ENCODE peak calls at places on chromosomes 11 and 22, in seven cellular contexts. F is A549, C is sigmoid colon, B is NB4, E is ovary, T is Peyer's patch, K is heart left ventricle. M is an unnamed sample.

GRCh38 chr11:118241191-118242098 is 10.7 kb downstream of the MPZL3 start:
- DNase-seq in E (no peak), K (no peak), B (peak), C (no peak), T (no peak), F (no peak), M (peak)

GRCh38 chr11:134052988-134053945 is 15.6 kb upstream of the JAM3 start:
- DNase-seq in E (no peak), C (no peak), B (no peak), T (no peak), F (no peak), K (no peak), M (no peak)

GRCh38 chr11:64759722-64760719 is at the start of gene PYGM:
- DNase-seq in T (peak), K (peak), C (peak), B (peak), F (no peak), E (peak), M (peak)

GRCh38 chr11:20966489-20966888 is 297.1 kb downstream of the NELL1 start:
- DNase-seq in T (no peak), F (no peak), E (no peak), K (no peak), B (no peak), C (no peak), M (no peak)

GRCh38 chr11:19283998-19284397 is 43.3 kb upstream of the E2F8 start:
- DNase-seq in K (no peak), C (no peak), B (peak), F (no peak), T (no peak), E (no peak), M (no peak)

GRCh38 chr11:94067010-94067409 is 45.9 kb downstream of the HEPHL1 start:
- DNase-seq in B (no peak), F (no peak), E (no peak), K (no peak), C (no peak), T (no peak), M (no peak)

GRCh38 chr22:17103351-17103750 is 17.8 kb downstream of the TMEM121B start:
- DNase-seq in C (peak), T (peak), K (no peak), E (no peak), B (peak), F (no peak), M (no peak)

GRCh38 chr11:108705061-108705460 is 40.2 kb downstream of the DDX10 start:
- DNase-seq in T (no peak), B (no peak), F (no peak), K (no peak), C (no peak), E (no peak), M (no peak)

GRCh38 chr11:9001736-9002135 is 2.1 kb downstream of the NRIP3 start:
- DNase-seq in C (no peak), E (no peak), B (peak), T (no peak), K (no peak), F (no peak), M (no peak)

GRCh38 chr11:75270896-75271415 is 30.4 kb downstream of the TPBGL start:
- DNase-seq in C (peak), T (no peak), B (peak), K (no peak), F (peak), E (no peak), M (no peak)

GRCh38 chr11:73980001-73980960 is 2.4 kb downstream of the UCP2 start:
- DNase-seq in E (no peak), T (peak), C (peak), K (peak), B (peak), F (no peak), M (peak)

GRCh38 chr11:4677948-4678347 is 19.7 kb downstream of the OR51E2 start:
- DNase-seq in T (no peak), K (no peak), F (no peak), B (no peak), E (no peak), C (no peak), M (no peak)

GRCh38 chr22:42296381-42296853 is 26.0 kb upstream of the TCF20 start:
- DNase-seq in E (peak), C (peak), B (no peak), T (no peak), F (no peak), K (peak), M (no peak)

GRCh38 chr11:30481385-30481784 is 104.8 kb downstream of the MPPED2 start:
- DNase-seq in E (no peak), T (no peak), C (no peak), B (no peak), F (no peak), K (no peak), M (no peak)

GRCh38 chr11:8201524-8202365 is 32.9 kb upstream of the RIC3 start:
- DNase-seq in C (no peak), B (peak), F (no peak), E (no peak), K (no peak), T (no peak), M (no peak)

GRCh38 chr22:49345896-49346295 is 481.8 kb downstream of the BRD1 start:
- DNase-seq in K (no peak), C (no peak), B (no peak), E (no peak), T (no peak), F (no peak), M (no peak)

GRCh38 chr22:49303061-49303735 is 524.5 kb downstream of the BRD1 start:
- DNase-seq in E (no peak), B (no peak), T (peak), F (no peak), K (no peak), C (no peak), M (no peak)

GRCh38 chr11:108973402-108974119 is 308.7 kb downstream of the DDX10 start:
- DNase-seq in T (no peak), B (no peak), F (peak), K (no peak), E (no peak), C (no peak), M (no peak)

GRCh38 chr11:121282376-121282775 is 10.2 kb upstream of the SC5D start:
- DNase-seq in T (no peak), K (no peak), B (peak), F (no peak), E (no peak), C (no peak), M (no peak)

GRCh38 chr22:19941365-19942070 is at the start of the genes COMT and TXNRD2:
- DNase-seq in C (peak), B (peak), F (peak), T (peak), K (peak), E (peak), M (peak)

DNA sequence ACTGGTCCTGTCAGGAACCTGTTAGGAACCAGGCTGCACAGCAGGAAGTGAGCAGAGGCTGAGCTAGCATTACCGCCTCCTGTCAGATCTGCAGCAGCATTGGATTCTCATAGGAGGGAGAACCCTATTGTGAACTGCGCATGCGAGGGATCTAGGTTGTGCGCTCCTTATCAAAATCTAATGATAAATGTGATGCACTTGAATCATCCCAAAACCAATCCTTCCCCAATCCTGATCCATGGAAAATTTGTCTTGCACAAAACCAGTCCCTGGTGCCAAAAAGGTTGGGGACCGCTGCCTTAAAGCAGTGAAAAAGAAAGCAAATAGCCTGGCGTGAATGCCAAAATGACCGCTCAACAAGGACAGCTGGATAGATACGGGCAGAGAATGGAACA is 1.9 kb upstream of the ARAP1 start:
- DNase-seq in C (no peak), F (no peak), B (no peak), T (no peak), E (no peak), K (no peak), M (no peak)
- TF ChIP-seq POLR2A in C (no peak), F (no peak), B (no peak), T (no peak), E (no peak), K (no peak), M (no peak)

DNA sequence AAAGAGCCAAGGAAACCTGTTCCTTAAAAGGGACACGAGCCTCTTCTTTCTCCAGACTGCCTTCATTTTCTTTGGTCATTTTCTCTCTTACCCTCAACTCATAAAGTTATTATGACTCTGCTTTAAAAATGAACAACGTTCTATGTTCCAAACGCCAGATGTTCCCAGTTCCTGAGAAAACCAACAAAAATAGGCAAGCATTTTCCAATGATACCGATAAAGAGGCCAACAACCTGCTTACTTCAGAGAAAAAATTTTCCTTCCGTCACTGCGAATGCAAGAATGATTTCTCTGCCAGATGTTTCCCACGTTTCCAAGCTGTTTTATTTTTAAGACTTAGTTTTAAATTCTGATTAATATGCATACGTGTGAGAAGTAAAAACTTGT is 315 bp upstream of the TRPC6 start:
- DNase-seq in T (no peak), E (no peak), F (no peak), K (no peak), B (no peak), C (no peak), M (no peak)
- H3K4me3 ChIP-seq in T (no peak), E (peak), F (peak), K (peak), B (no peak), C (peak), M (no peak)

GRCh38 chr11:33893711-33894401 is 2.0 kb upstream of the LMO2 start:
- DNase-seq in T (no peak), B (peak), E (no peak), K (no peak), C (no peak), F (no peak), M (no peak)
- TF ChIP-seq POLR2A in T (no peak), B (peak), E (no peak), K (no peak), C (no peak), F (no peak), M (peak)

GRCh38 chr11:68839054-68839865 is 2.5 kb downstream of the CPT1A start:
- DNase-seq in T (peak), K (peak), B (peak), E (peak), C (peak), F (peak), M (peak)
- H3K4me3 ChIP-seq in T (peak), K (peak), B (peak), E (peak), C (peak), F (peak), M (peak)

DNA sequence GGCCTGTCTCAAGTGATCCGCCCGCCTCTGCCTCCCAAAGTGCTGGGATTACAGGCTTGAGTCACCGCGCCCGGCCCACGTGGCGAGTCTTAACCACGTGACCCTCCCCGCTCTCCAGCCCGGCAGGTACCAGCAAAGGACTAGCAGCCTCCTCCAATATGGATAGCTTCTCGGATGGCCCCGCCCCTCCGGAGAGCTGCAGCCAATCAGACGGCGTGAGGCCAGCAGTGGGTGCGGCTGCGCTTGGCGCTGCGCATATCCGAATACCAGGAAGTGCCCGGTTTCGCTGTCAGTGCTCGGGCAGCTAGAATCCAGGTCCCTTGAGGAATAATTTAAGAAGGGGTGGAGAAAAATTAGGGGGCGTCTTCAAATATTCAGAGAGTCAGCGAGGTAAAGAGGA is 14.7 kb upstream of the PISD start:
- DNase-seq in E (peak), K (peak), T (peak), C (peak), B (peak), F (peak), M (peak)
- TF ChIP-seq POLR2A in E (no peak), K (peak), T (peak), C (peak), B (no peak), F (no peak), M (peak)

DNA sequence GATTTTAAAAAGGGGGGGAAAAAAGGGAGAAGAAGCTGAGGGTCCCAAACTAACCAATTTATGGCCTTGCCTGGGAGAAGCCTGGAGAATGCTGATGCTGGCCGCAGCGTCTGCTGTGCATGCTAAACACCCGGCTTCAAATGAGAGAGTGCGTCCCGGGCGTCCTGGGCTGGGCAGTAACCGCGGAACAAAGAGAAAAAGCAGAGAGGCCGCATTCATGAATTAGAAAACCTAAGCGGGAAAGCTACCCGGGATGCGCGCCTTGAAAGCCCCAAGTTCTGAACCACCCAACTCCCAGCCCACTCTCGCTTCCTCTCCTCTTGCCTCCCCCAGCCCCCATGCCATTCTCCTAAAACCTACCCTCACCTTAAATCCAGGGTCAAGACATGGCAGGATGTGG is 6.5 kb downstream of the MN1 start:
- DNase-seq in B (no peak), T (no peak), K (peak), F (no peak), C (no peak), E (no peak), M (no peak)
- H3K4me3 ChIP-seq in B (no peak), T (no peak), K (peak), F (no peak), C (peak), E (no peak), M (no peak)

GRCh38 chr11:67504023-67504949 is 877 bp downstream of the PITPNM1 start:
- DNase-seq in B (peak), C (no peak), K (peak), T (peak), E (no peak), F (peak), M (peak)

GRCh38 chr11:67505605-67506396 is 638 bp upstream of the PITPNM1 start:
- DNase-seq in E (peak), B (peak), T (peak), C (peak), F (peak), K (peak), M (peak)

GRCh38 chr11:67506426-67507032 is 1.4 kb upstream of the PITPNM1 start:
- DNase-seq in E (no peak), C (peak), K (no peak), B (peak), F (no peak), T (no peak), M (peak)

GRCh38 chr11:67503119-67504022 is 1.8 kb downstream of the PITPNM1 start:
- DNase-seq in F (no peak), C (no peak), K (no peak), T (no peak), E (no peak), B (peak), M (no peak)

DNA sequence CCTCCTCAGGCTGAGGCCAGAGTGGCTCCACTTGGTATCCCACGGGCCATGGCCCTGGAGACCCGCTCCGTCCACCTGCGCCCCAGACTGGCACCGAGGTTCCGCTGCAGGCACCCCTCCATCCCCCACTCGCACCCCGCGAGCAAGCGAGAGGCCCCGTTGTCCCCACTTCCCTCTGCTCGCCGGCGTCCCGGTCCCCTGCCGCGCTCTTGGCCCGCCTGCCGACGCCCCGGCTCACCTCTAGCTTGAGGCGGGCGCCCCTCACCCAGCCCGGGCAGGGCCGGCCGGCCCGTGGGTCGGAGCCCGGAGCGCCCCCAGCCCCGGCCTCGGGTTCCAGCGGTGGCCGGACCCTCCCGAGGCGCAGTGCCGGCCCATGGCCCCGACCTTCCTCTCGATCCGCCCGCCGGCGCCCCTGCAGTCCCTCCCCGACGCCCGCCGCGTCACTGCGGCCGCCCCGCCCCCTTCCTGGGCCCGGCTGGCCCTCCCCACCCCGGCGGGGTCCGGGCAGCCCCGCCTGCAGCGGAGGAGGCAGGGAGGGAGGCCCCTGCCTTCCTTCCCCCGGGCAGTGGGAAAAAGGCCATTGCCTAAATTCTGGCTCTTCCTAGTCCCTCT is at the start of gene PITPNM1:
- DNase-seq in T (peak), E (no peak), F (peak), B (peak), K (peak), C (peak), M (peak)
- TF ChIP-seq POLR2A in T (peak), E (peak), F (no peak), B (peak), K (peak), C (no peak), M (no peak)

DNA sequence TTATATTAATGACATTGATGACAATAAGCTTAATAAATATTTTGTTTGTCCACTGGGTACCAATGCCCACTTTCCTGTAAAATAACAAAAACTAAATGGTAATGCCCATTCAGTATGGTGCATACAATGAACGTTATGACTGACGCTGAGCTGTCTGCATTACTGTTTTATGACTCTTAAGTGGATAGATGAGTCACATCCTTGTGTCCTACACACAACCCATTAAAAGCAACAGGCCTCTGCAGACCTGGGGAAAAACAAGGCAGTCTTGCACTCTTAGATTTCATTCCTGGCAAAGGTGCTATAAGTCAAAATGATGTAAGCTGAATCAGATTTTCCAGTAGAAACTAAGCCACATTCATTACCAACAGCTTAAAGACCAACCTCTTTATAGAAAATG is 176.3 kb upstream of the TMEM45B start:
- DNase-seq in E (no peak), K (no peak), F (peak), B (peak), C (no peak), T (no peak), M (no peak)
- H3K4me3 ChIP-seq in E (no peak), K (no peak), F (no peak), B (no peak), C (no peak), T (no peak), M (no peak)

DNA sequence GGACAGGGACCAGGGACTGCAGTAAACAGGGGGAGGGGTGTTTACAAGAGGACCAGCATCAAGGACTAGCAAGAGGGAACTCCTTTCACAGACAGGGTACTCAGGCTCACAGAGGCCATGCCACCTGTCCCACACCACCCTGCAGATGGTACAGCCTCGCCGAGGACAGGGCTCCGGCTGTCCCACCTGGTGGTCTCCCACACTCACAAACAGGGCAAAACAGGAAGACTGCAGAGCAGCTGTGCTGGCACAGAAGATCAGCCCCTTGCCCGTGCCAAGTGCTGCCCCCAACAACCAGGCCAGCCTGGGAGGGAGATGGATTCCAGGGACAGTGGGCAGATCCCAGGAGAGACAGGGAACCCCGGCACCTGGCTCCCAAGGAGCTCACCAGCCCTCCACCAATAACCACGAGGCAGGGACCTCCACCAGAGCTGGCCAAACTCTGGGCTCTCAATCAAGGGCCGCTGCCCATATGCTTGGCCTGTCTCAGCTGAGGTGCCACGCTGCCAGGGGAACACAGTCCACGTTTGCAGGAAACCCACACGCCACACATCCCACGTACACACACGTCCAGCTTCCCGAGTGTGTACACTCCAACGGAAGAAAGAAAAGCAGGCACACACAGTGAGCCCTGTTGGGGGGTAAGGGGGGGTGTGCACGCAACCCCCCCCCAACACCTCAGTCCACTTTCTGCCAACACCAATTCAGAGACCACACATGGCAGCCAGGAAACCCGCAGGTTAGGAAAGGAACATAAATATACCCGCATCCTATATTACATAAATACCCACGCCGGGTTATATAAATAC is 2.0 kb downstream of the CSNK1E start:
- DNase-seq in C (no peak), B (no peak), K (peak), F (no peak), T (no peak), E (no peak), M (no peak)
- TF ChIP-seq POLR2A in C (no peak), B (no peak), K (no peak), F (no peak), T (no peak), E (no peak), M (no peak)

GRCh38 chr22:45008853-45009751 is 703 bp downstream of the PHF21B start:
- DNase-seq in B (no peak), F (peak), T (no peak), K (no peak), C (no peak), E (peak), M (no peak)
- H3K4me3 ChIP-seq in B (no peak), F (peak), T (peak), K (peak), C (peak), E (peak), M (no peak)

M was measured in body of pancreas.